ENCODE peak calls at places on chromosome 12, in six cellular contexts. One of them, this sample, is unnamed.

GRCh38 chr12:41681898-41682297 is 462.8 kb downstream of the GXYLT1 start:
- DNase-seq in stimulated activated naive CD8-positive, alpha-beta T cell treated with anti-CD3 and anti-CD28 coated beads, Interleukin-15, amount 100 ng/mL, for 72 hours: no peak
- DNase-seq in fibroblast of mammary gland: no peak
- DNase-seq in esophagus squamous epithelium: no peak
- DNase-seq in DMS153: peak
- DNase-seq in stimulated activated naive B cell treated with anti-CD40 and anti-IgM and Interleukin-4, amounts not matched to agents 10 μg/mL and 1 μg/mL and 100 μg/mL, for 72 hours: no peak
- DNase-seq in this sample: no peak

GRCh38 chr12:82954572-82954971 is 267.9 kb downstream of the TMTC2 start:
- DNase-seq in stimulated activated naive CD8-positive, alpha-beta T cell treated with anti-CD3 and anti-CD28 coated beads, Interleukin-15, amount 100 ng/mL, for 72 hours: no peak
- DNase-seq in fibroblast of mammary gland: no peak
- DNase-seq in esophagus squamous epithelium: no peak
- DNase-seq in DMS153: no peak
- DNase-seq in stimulated activated naive B cell treated with anti-CD40 and anti-IgM and Interleukin-4, amounts not matched to agents 10 μg/mL and 1 μg/mL and 100 μg/mL, for 72 hours: no peak
- DNase-seq in this sample: no peak

GRCh38 chr12:130155416-130156073 is 6.7 kb upstream of the FZD10 start:
- DNase-seq in stimulated activated naive CD8-positive, alpha-beta T cell treated with anti-CD3 and anti-CD28 coated beads, Interleukin-15, amount 100 ng/mL, for 72 hours: no peak
- DNase-seq in fibroblast of mammary gland: no peak
- DNase-seq in esophagus squamous epithelium: no peak
- DNase-seq in DMS153: no peak
- DNase-seq in stimulated activated naive B cell treated with anti-CD40 and anti-IgM and Interleukin-4, amounts not matched to agents 10 μg/mL and 1 μg/mL and 100 μg/mL, for 72 hours: no peak
- DNase-seq in this sample: no peak

GRCh38 chr12:57899010-57899662 is 42.2 kb upstream of the ATP23 start:
- DNase-seq in stimulated activated naive CD8-positive, alpha-beta T cell treated with anti-CD3 and anti-CD28 coated beads, Interleukin-15, amount 100 ng/mL, for 72 hours: peak
- DNase-seq in fibroblast of mammary gland: peak
- DNase-seq in esophagus squamous epithelium: no peak
- DNase-seq in DMS153: peak
- DNase-seq in stimulated activated naive B cell treated with anti-CD40 and anti-IgM and Interleukin-4, amounts not matched to agents 10 μg/mL and 1 μg/mL and 100 μg/mL, for 72 hours: peak
- DNase-seq in this sample: peak

GRCh38 chr12:78887008-78887407 is 22.4 kb downstream of the SYT1 start:
- DNase-seq in stimulated activated naive CD8-positive, alpha-beta T cell treated with anti-CD3 and anti-CD28 coated beads, Interleukin-15, amount 100 ng/mL, for 72 hours: no peak
- DNase-seq in fibroblast of mammary gland: peak
- DNase-seq in esophagus squamous epithelium: no peak
- DNase-seq in DMS153: no peak
- DNase-seq in stimulated activated naive B cell treated with anti-CD40 and anti-IgM and Interleukin-4, amounts not matched to agents 10 μg/mL and 1 μg/mL and 100 μg/mL, for 72 hours: no peak
- DNase-seq in this sample: peak

GRCh38 chr12:31000751-31001150 is 72.9 kb upstream of the DDX11 start:
- DNase-seq in stimulated activated naive CD8-positive, alpha-beta T cell treated with anti-CD3 and anti-CD28 coated beads, Interleukin-15, amount 100 ng/mL, for 72 hours: no peak
- DNase-seq in fibroblast of mammary gland: peak
- DNase-seq in esophagus squamous epithelium: no peak
- DNase-seq in DMS153: peak
- DNase-seq in stimulated activated naive B cell treated with anti-CD40 and anti-IgM and Interleukin-4, amounts not matched to agents 10 μg/mL and 1 μg/mL and 100 μg/mL, for 72 hours: no peak
- DNase-seq in this sample: peak

GRCh38 chr12:132453361-132454133 is 36.4 kb upstream of the FBRSL1 start:
- DNase-seq in stimulated activated naive CD8-positive, alpha-beta T cell treated with anti-CD3 and anti-CD28 coated beads, Interleukin-15, amount 100 ng/mL, for 72 hours: no peak
- DNase-seq in fibroblast of mammary gland: no peak
- DNase-seq in esophagus squamous epithelium: no peak
- DNase-seq in DMS153: no peak
- DNase-seq in stimulated activated naive B cell treated with anti-CD40 and anti-IgM and Interleukin-4, amounts not matched to agents 10 μg/mL and 1 μg/mL and 100 μg/mL, for 72 hours: no peak
- DNase-seq in this sample: peak

GRCh38 chr12:132285991-132286681 is 43.3 kb downstream of the GALNT9 start:
- DNase-seq in stimulated activated naive CD8-positive, alpha-beta T cell treated with anti-CD3 and anti-CD28 coated beads, Interleukin-15, amount 100 ng/mL, for 72 hours: no peak
- DNase-seq in fibroblast of mammary gland: peak
- DNase-seq in esophagus squamous epithelium: no peak
- DNase-seq in DMS153: no peak
- DNase-seq in stimulated activated naive B cell treated with anti-CD40 and anti-IgM and Interleukin-4, amounts not matched to agents 10 μg/mL and 1 μg/mL and 100 μg/mL, for 72 hours: no peak
- DNase-seq in this sample: peak

GRCh38 chr12:4256043-4256826 is 17.3 kb upstream of the CCND2 start:
- DNase-seq in stimulated activated naive CD8-positive, alpha-beta T cell treated with anti-CD3 and anti-CD28 coated beads, Interleukin-15, amount 100 ng/mL, for 72 hours: no peak
- DNase-seq in fibroblast of mammary gland: no peak
- DNase-seq in esophagus squamous epithelium: no peak
- DNase-seq in DMS153: no peak
- DNase-seq in stimulated activated naive B cell treated with anti-CD40 and anti-IgM and Interleukin-4, amounts not matched to agents 10 μg/mL and 1 μg/mL and 100 μg/mL, for 72 hours: no peak
- DNase-seq in this sample: no peak

GRCh38 chr12:122106891-122107660 is 28.5 kb downstream of the MLXIP start:
- DNase-seq in stimulated activated naive CD8-positive, alpha-beta T cell treated with anti-CD3 and anti-CD28 coated beads, Interleukin-15, amount 100 ng/mL, for 72 hours: no peak
- DNase-seq in fibroblast of mammary gland: peak
- DNase-seq in esophagus squamous epithelium: no peak
- DNase-seq in DMS153: peak
- DNase-seq in stimulated activated naive B cell treated with anti-CD40 and anti-IgM and Interleukin-4, amounts not matched to agents 10 μg/mL and 1 μg/mL and 100 μg/mL, for 72 hours: no peak
- DNase-seq in this sample: peak

GRCh38 chr12:121570467-121571283 is 10.1 kb downstream of the KDM2B start:
- DNase-seq in stimulated activated naive CD8-positive, alpha-beta T cell treated with anti-CD3 and anti-CD28 coated beads, Interleukin-15, amount 100 ng/mL, for 72 hours: no peak
- DNase-seq in fibroblast of mammary gland: no peak
- DNase-seq in esophagus squamous epithelium: no peak
- DNase-seq in DMS153: no peak
- DNase-seq in stimulated activated naive B cell treated with anti-CD40 and anti-IgM and Interleukin-4, amounts not matched to agents 10 μg/mL and 1 μg/mL and 100 μg/mL, for 72 hours: no peak
- DNase-seq in this sample: peak

GRCh38 chr12:27709932-27710591 is 570 bp upstream of the MRPS35 start:
- DNase-seq in stimulated activated naive CD8-positive, alpha-beta T cell treated with anti-CD3 and anti-CD28 coated beads, Interleukin-15, amount 100 ng/mL, for 72 hours: no peak
- DNase-seq in fibroblast of mammary gland: peak
- DNase-seq in esophagus squamous epithelium: no peak
- DNase-seq in DMS153: peak
- DNase-seq in stimulated activated naive B cell treated with anti-CD40 and anti-IgM and Interleukin-4, amounts not matched to agents 10 μg/mL and 1 μg/mL and 100 μg/mL, for 72 hours: no peak
- DNase-seq in this sample: peak

GRCh38 chr12:16606936-16607335 is 974 bp upstream of the LMO3 start:
- DNase-seq in stimulated activated naive CD8-positive, alpha-beta T cell treated with anti-CD3 and anti-CD28 coated beads, Interleukin-15, amount 100 ng/mL, for 72 hours: no peak
- DNase-seq in fibroblast of mammary gland: no peak
- DNase-seq in esophagus squamous epithelium: no peak
- DNase-seq in DMS153: no peak
- DNase-seq in stimulated activated naive B cell treated with anti-CD40 and anti-IgM and Interleukin-4, amounts not matched to agents 10 μg/mL and 1 μg/mL and 100 μg/mL, for 72 hours: no peak
- DNase-seq in this sample: no peak

GRCh38 chr12:2326470-2326869 is 273.7 kb downstream of the CACNA1C start:
- DNase-seq in stimulated activated naive CD8-positive, alpha-beta T cell treated with anti-CD3 and anti-CD28 coated beads, Interleukin-15, amount 100 ng/mL, for 72 hours: no peak
- DNase-seq in fibroblast of mammary gland: no peak
- DNase-seq in esophagus squamous epithelium: no peak
- DNase-seq in DMS153: no peak
- DNase-seq in stimulated activated naive B cell treated with anti-CD40 and anti-IgM and Interleukin-4, amounts not matched to agents 10 μg/mL and 1 μg/mL and 100 μg/mL, for 72 hours: no peak
- DNase-seq in this sample: no peak

GRCh38 chr12:76020731-76021672 is 10.6 kb downstream of the PHLDA1 start:
- DNase-seq in stimulated activated naive CD8-positive, alpha-beta T cell treated with anti-CD3 and anti-CD28 coated beads, Interleukin-15, amount 100 ng/mL, for 72 hours: peak
- DNase-seq in fibroblast of mammary gland: peak
- DNase-seq in esophagus squamous epithelium: no peak
- DNase-seq in DMS153: peak
- DNase-seq in stimulated activated naive B cell treated with anti-CD40 and anti-IgM and Interleukin-4, amounts not matched to agents 10 μg/mL and 1 μg/mL and 100 μg/mL, for 72 hours: peak
- DNase-seq in this sample: peak

GRCh38 chr12:79706156-79706555 is 15.4 kb upstream of the PAWR start:
- DNase-seq in stimulated activated naive CD8-positive, alpha-beta T cell treated with anti-CD3 and anti-CD28 coated beads, Interleukin-15, amount 100 ng/mL, for 72 hours: no peak
- DNase-seq in fibroblast of mammary gland: peak
- DNase-seq in esophagus squamous epithelium: no peak
- DNase-seq in DMS153: no peak
- DNase-seq in stimulated activated naive B cell treated with anti-CD40 and anti-IgM and Interleukin-4, amounts not matched to agents 10 μg/mL and 1 μg/mL and 100 μg/mL, for 72 hours: no peak
- DNase-seq in this sample: peak

GRCh38 chr12:68042212-68042699 is 53.0 kb downstream of the IFNG-AS1 start:
- DNase-seq in stimulated activated naive CD8-positive, alpha-beta T cell treated with anti-CD3 and anti-CD28 coated beads, Interleukin-15, amount 100 ng/mL, for 72 hours: peak
- DNase-seq in fibroblast of mammary gland: peak
- DNase-seq in esophagus squamous epithelium: no peak
- DNase-seq in DMS153: peak
- DNase-seq in stimulated activated naive B cell treated with anti-CD40 and anti-IgM and Interleukin-4, amounts not matched to agents 10 μg/mL and 1 μg/mL and 100 μg/mL, for 72 hours: peak
- DNase-seq in this sample: peak

GRCh38 chr12:69894800-69895199 is 69.8 kb downstream of the MYRFL start:
- DNase-seq in stimulated activated naive CD8-positive, alpha-beta T cell treated with anti-CD3 and anti-CD28 coated beads, Interleukin-15, amount 100 ng/mL, for 72 hours: no peak
- DNase-seq in fibroblast of mammary gland: no peak
- DNase-seq in esophagus squamous epithelium: no peak
- DNase-seq in DMS153: no peak
- DNase-seq in stimulated activated naive B cell treated with anti-CD40 and anti-IgM and Interleukin-4, amounts not matched to agents 10 μg/mL and 1 μg/mL and 100 μg/mL, for 72 hours: no peak
- DNase-seq in this sample: no peak

GRCh38 chr12:48973992-48974673 is 2.6 kb upstream of the WNT10B start:
- DNase-seq in stimulated activated naive CD8-positive, alpha-beta T cell treated with anti-CD3 and anti-CD28 coated beads, Interleukin-15, amount 100 ng/mL, for 72 hours: no peak
- DNase-seq in fibroblast of mammary gland: peak
- DNase-seq in esophagus squamous epithelium: no peak
- DNase-seq in DMS153: no peak
- DNase-seq in stimulated activated naive B cell treated with anti-CD40 and anti-IgM and Interleukin-4, amounts not matched to agents 10 μg/mL and 1 μg/mL and 100 μg/mL, for 72 hours: no peak
- DNase-seq in this sample: peak

This sample was measured in EH.